ENCODE peak calls at places on chromosome 3, in five cellular contexts. One of them, this sample, is unnamed. For H3K4me1, the result is how much of the 10 kb centered on the place peaks cover.

GRCh38 chr3:140170612-140171011 is 235.6 kb downstream of the CLSTN2 start:
- DNase-seq in A549: no peak
- DNase-seq in SK-N-SH: no peak
- DNase-seq in HepG2: no peak
- DNase-seq in K562: no peak
- DNase-seq in this sample: no peak

GRCh38 chr3:13009132-13009945 is 63.9 kb downstream of the IQSEC1 start:
- DNase-seq in K562: peak
- DNase-seq in HepG2: no peak
- DNase-seq in SK-N-SH: no peak
- DNase-seq in A549: no peak
- DNase-seq in this sample: no peak

GRCh38 chr3:137410028-137410427 is 354.1 kb upstream of the SOX14 start:
- DNase-seq in K562: no peak
- DNase-seq in SK-N-SH: no peak
- DNase-seq in A549: no peak
- DNase-seq in HepG2: no peak
- DNase-seq in this sample: no peak

GRCh38 chr3:125418306-125418705 is 43.2 kb upstream of the ZNF148 start:
- DNase-seq in HepG2: no peak
- DNase-seq in K562: no peak
- DNase-seq in SK-N-SH: no peak
- DNase-seq in A549: no peak
- DNase-seq in this sample: no peak

GRCh38 chr3:65231544-65231943 is 543.7 kb upstream of the ADAMTS9 start:
- DNase-seq in SK-N-SH: peak
- DNase-seq in HepG2: no peak
- DNase-seq in A549: no peak
- DNase-seq in K562: no peak
- DNase-seq in this sample: no peak

GRCh38 chr3:52401551-52401950 is 43.4 kb downstream of the SEMA3G start:
- DNase-seq in A549: no peak
- DNase-seq in SK-N-SH: no peak
- DNase-seq in HepG2: no peak
- DNase-seq in K562: no peak
- DNase-seq in this sample: no peak

GRCh38 chr3:10238330-10238995 is 9.8 kb upstream of the TATDN2 start:
- DNase-seq in K562: no peak
- DNase-seq in SK-N-SH: no peak
- DNase-seq in A549: no peak
- DNase-seq in HepG2: no peak
- DNase-seq in this sample: no peak

GRCh38 chr3:32869513-32870047 is 51.8 kb downstream of the TRIM71 start:
- DNase-seq in SK-N-SH: no peak
- DNase-seq in HepG2: no peak
- DNase-seq in K562: no peak
- DNase-seq in A549: no peak
- DNase-seq in this sample: peak

GRCh38 chr3:72022027-72022426 is 237.1 kb upstream of the PROK2 start:
- DNase-seq in HepG2: no peak
- DNase-seq in A549: no peak
- DNase-seq in K562: peak
- DNase-seq in SK-N-SH: no peak
- DNase-seq in this sample: no peak

GRCh38 chr3:41418961-41419691 is 219.8 kb downstream of the CTNNB1 start:
- DNase-seq in K562: peak
- DNase-seq in A549: peak
- DNase-seq in HepG2: peak
- DNase-seq in SK-N-SH: no peak
- DNase-seq in this sample: no peak

GRCh38 chr3:33440578-33441321 is 545 bp upstream of the UBP1 start:
- DNase-seq in A549: peak
- DNase-seq in SK-N-SH: peak
- DNase-seq in K562: peak
- DNase-seq in HepG2: peak
- DNase-seq in this sample: peak

GRCh38 chr3:155972885-155973584 is 102.6 kb downstream of the GMPS start:
- DNase-seq in A549: no peak
- DNase-seq in HepG2: no peak
- DNase-seq in K562: no peak
- DNase-seq in SK-N-SH: no peak
- DNase-seq in this sample: no peak

GRCh38 chr3:33231755-33232465 is 13.3 kb upstream of the SUSD5 start:
- DNase-seq in HepG2: no peak
- DNase-seq in K562: no peak
- DNase-seq in A549: no peak
- DNase-seq in SK-N-SH: no peak
- DNase-seq in this sample: no peak

GRCh38 chr3:31709005-31709404 is 176.3 kb downstream of the STT3B start:
- DNase-seq in SK-N-SH: no peak
- DNase-seq in K562: no peak
- DNase-seq in HepG2: no peak
- DNase-seq in A549: no peak
- DNase-seq in this sample: no peak

GRCh38 chr3:26704736-26705135 is 82.2 kb downstream of the LRRC3B start:
- DNase-seq in SK-N-SH: peak
- DNase-seq in HepG2: no peak
- DNase-seq in K562: no peak
- DNase-seq in A549: no peak
- DNase-seq in this sample: no peak

GRCh38 chr3:43389388-43390254 is 103.3 kb downstream of the SNRK start:
- DNase-seq in K562: peak
- DNase-seq in HepG2: peak
- DNase-seq in SK-N-SH: no peak
- DNase-seq in A549: no peak
- DNase-seq in this sample: no peak

GRCh38 chr3:43155464-43156121 is 49.7 kb upstream of the POMGNT2 start:
- DNase-seq in A549: peak
- DNase-seq in HepG2: peak
- DNase-seq in SK-N-SH: no peak
- DNase-seq in K562: peak
- DNase-seq in this sample: peak

GRCh38 chr3:163943664-163944063 is 1134.6 kb downstream of the SI start:
- DNase-seq in A549: no peak
- DNase-seq in SK-N-SH: no peak
- DNase-seq in HepG2: no peak
- DNase-seq in K562: no peak
- DNase-seq in this sample: no peak

GRCh38 chr3:11719406-11720219 is 75.9 kb upstream of the VGLL4 start:
- DNase-seq in K562: peak
- DNase-seq in A549: peak
- DNase-seq in HepG2: peak
- DNase-seq in SK-N-SH: peak
- DNase-seq in this sample: peak

GRCh38 chr3:107450254-107450653 is 72.5 kb upstream of the BBX start:
- DNase-seq in A549: no peak
- DNase-seq in K562: no peak
- DNase-seq in SK-N-SH: no peak
- DNase-seq in HepG2: no peak
- DNase-seq in this sample: no peak

GRCh38 chr3:13338231-13338630 is 81.9 kb downstream of the NUP210 start:
- DNase-seq in SK-N-SH: no peak
- DNase-seq in K562: peak
- DNase-seq in A549: peak
- DNase-seq in HepG2: no peak
- DNase-seq in this sample: no peak

GRCh38 chr3:185207931-185208746 is 45.7 kb downstream of the EHHADH start:
- DNase-seq in HepG2: no peak
- DNase-seq in SK-N-SH: no peak
- DNase-seq in A549: no peak
- DNase-seq in K562: no peak
- DNase-seq in this sample: no peak

GRCh38 chr3:153138267-153139210 is 23.5 kb upstream of the RAP2B start:
- DNase-seq in HepG2: peak
- DNase-seq in K562: peak
- DNase-seq in SK-N-SH: no peak
- DNase-seq in A549: peak
- DNase-seq in this sample: no peak

GRCh38 chr3:180543877-180544276 is 58.1 kb upstream of the TTC14 start:
- DNase-seq in A549: no peak
- DNase-seq in SK-N-SH: no peak
- DNase-seq in K562: no peak
- DNase-seq in HepG2: no peak
- DNase-seq in this sample: no peak

GRCh38 chr3:151750678-151751077 is 17.0 kb downstream of the AADACL2 start:
- DNase-seq in A549: no peak
- DNase-seq in K562: no peak
- DNase-seq in SK-N-SH: no peak
- DNase-seq in HepG2: no peak
- DNase-seq in this sample: no peak

GRCh38 chr3:172625404-172625803 is 85.5 kb downstream of the NCEH1 start:
- DNase-seq in K562: no peak
- DNase-seq in SK-N-SH: no peak
- DNase-seq in A549: no peak
- DNase-seq in HepG2: no peak
- DNase-seq in this sample: no peak
- H3K4me1 ChIP-seq in K562: under half
- H3K4me1 ChIP-seq in SK-N-SH: under half
- H3K4me1 ChIP-seq in A549: under half
- H3K4me1 ChIP-seq in HepG2: under half
- H3K4me1 ChIP-seq in this sample: under half

GRCh38 chr3:195075941-195076875 is 194.8 kb downstream of the XXYLT1 start:
- DNase-seq in K562: no peak
- DNase-seq in HepG2: no peak
- DNase-seq in SK-N-SH: peak
- DNase-seq in A549: no peak
- DNase-seq in this sample: no peak

GRCh38 chr3:195075199-195075940 is 195.6 kb downstream of the XXYLT1 start:
- DNase-seq in A549: no peak
- DNase-seq in K562: no peak
- DNase-seq in HepG2: no peak
- DNase-seq in SK-N-SH: no peak
- DNase-seq in this sample: no peak

GRCh38 chr3:195071916-195072820 is 198.8 kb downstream of the XXYLT1 start:
- DNase-seq in K562: no peak
- DNase-seq in A549: no peak
- DNase-seq in HepG2: no peak
- DNase-seq in SK-N-SH: no peak
- DNase-seq in this sample: no peak

GRCh38 chr3:195072916-195073564 is 197.9 kb downstream of the XXYLT1 start:
- DNase-seq in A549: no peak
- DNase-seq in K562: no peak
- DNase-seq in SK-N-SH: no peak
- DNase-seq in HepG2: no peak
- DNase-seq in this sample: no peak

GRCh38 chr3:195073866-195074860 is 196.8 kb downstream of the XXYLT1 start:
- DNase-seq in HepG2: no peak
- DNase-seq in K562: no peak
- DNase-seq in A549: no peak
- DNase-seq in SK-N-SH: no peak
- DNase-seq in this sample: no peak
- TF ChIP-seq CHD2 in HepG2: no peak
- TF ChIP-seq CHD2 in K562: no peak
- TF ChIP-seq CHD2 in A549: no peak
- TF ChIP-seq CHD2 in SK-N-SH: no peak
- TF ChIP-seq CHD2 in this sample: no peak

GRCh38 chr3:188583476-188584161 is 429.7 kb downstream of the LPP start:
- DNase-seq in K562: no peak
- DNase-seq in A549: peak
- DNase-seq in SK-N-SH: no peak
- DNase-seq in HepG2: no peak
- DNase-seq in this sample: no peak

GRCh38 chr3:188584162-188584529 is 430.2 kb downstream of the LPP start:
- DNase-seq in HepG2: no peak
- DNase-seq in K562: no peak
- DNase-seq in SK-N-SH: no peak
- DNase-seq in A549: peak
- DNase-seq in this sample: no peak

GRCh38 chr3:188581791-188582190 is 427.8 kb downstream of the LPP start:
- DNase-seq in HepG2: no peak
- DNase-seq in SK-N-SH: no peak
- DNase-seq in K562: no peak
- DNase-seq in A549: no peak
- DNase-seq in this sample: no peak

GRCh38 chr3:188581365-188581764 is 427.4 kb downstream of the LPP start:
- DNase-seq in HepG2: peak
- DNase-seq in K562: no peak
- DNase-seq in SK-N-SH: no peak
- DNase-seq in A549: no peak
- DNase-seq in this sample: no peak

GRCh38 chr3:188584958-188585689 is 431.2 kb downstream of the LPP start:
- DNase-seq in K562: no peak
- DNase-seq in SK-N-SH: no peak
- DNase-seq in A549: no peak
- DNase-seq in HepG2: no peak
- DNase-seq in this sample: no peak
- H3K4me1 ChIP-seq in K562: under half
- H3K4me1 ChIP-seq in SK-N-SH: under half
- H3K4me1 ChIP-seq in A549: under half
- H3K4me1 ChIP-seq in HepG2: under half
- H3K4me1 ChIP-seq in this sample: under half

GRCh38 chr3:149306751-149307434 is 26.5 kb downstream of the TM4SF18 start:
- DNase-seq in SK-N-SH: no peak
- DNase-seq in HepG2: no peak
- DNase-seq in A549: no peak
- DNase-seq in K562: no peak
- DNase-seq in this sample: no peak

GRCh38 chr3:149307435-149307783 is 26.0 kb downstream of the TM4SF18 start:
- DNase-seq in A549: no peak
- DNase-seq in SK-N-SH: no peak
- DNase-seq in K562: no peak
- DNase-seq in HepG2: no peak
- DNase-seq in this sample: no peak

GRCh38 chr3:149313542-149313941 is 19.9 kb downstream of the TM4SF18 start:
- DNase-seq in SK-N-SH: no peak
- DNase-seq in A549: no peak
- DNase-seq in K562: no peak
- DNase-seq in HepG2: no peak
- DNase-seq in this sample: no peak

GRCh38 chr3:149314807-149315578 is 18.4 kb downstream of the TM4SF18 start:
- DNase-seq in K562: no peak
- DNase-seq in A549: peak
- DNase-seq in SK-N-SH: no peak
- DNase-seq in HepG2: peak
- DNase-seq in this sample: no peak

DNA sequence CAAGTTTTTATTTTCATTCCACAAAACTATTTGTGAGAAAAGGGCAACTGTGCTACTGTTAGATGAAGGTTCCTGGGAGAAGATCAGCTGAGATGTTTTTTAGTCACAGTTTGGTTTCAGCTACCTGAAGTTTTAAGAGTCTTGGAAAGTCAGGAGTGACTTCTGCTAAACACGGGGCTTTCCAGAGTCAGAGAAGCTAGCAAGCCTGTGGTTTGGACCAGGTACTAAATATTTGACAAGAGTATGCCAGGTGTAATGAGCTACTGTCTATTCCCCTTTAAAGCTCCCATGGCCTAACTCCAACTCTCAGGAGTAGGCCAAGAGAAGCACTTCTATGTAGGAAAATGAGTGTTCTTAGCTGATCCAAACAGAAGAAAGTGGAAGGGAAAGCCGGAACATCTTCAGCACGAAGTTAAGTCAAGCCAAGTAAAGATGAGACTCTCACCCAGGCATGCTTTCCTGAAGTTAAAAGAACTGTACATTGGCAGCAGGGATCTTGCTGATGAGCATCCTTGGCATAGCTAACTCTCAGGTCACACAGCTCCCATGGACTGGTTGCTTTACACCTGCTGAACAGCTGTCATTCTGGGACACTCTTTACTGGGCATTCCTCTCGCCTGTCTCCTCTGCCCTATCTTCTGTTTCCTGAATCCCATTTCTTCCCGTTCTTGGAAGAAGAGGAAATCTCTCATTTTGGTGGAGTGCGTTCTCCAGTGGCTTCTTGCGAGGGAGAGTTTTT is 22.5 kb downstream of the TM4SF18 start:
- DNase-seq in HepG2: no peak
- DNase-seq in K562: no peak
- DNase-seq in SK-N-SH: no peak
- DNase-seq in A549: no peak
- DNase-seq in this sample: no peak
- TF ChIP-seq CHD2 in HepG2: no peak
- TF ChIP-seq CHD2 in K562: no peak
- TF ChIP-seq CHD2 in SK-N-SH: no peak
- TF ChIP-seq CHD2 in A549: no peak
- TF ChIP-seq CHD2 in this sample: no peak

This sample was measured in H1.